ENCODE peak calls at places on chromosomes 5 and 9, in four cellular contexts. P, Z, A and E are unnamed samples.

GRCh38 chr5:95773325-95774059 is 42.4 kb downstream of the RHOBTB3 start:
- DNase-seq in A (no peak), P (no peak), Z (peak; percentile 94), E (no peak)

GRCh38 chr5:6812800-6813731 is 99.8 kb downstream of the TENT4A start:
- DNase-seq in A (no peak), P (no peak), Z (peak; percentile 22), E (no peak)

GRCh38 chr5:86625148-86625547 is 7.4 kb downstream of the COX7C start:
- DNase-seq in Z (no peak), P (no peak), A (no peak), E (no peak)

GRCh38 chr5:61306531-61307195 is 25.4 kb upstream of the ZSWIM6 start:
- DNase-seq in P (no peak), A (no peak), Z (peak; percentile 88), E (no peak)

GRCh38 chr9:97737429-97737828 is 40.3 kb upstream of the XPA start:
- DNase-seq in Z (no peak), P (peak; percentile 23), A (no peak), E (no peak)

GRCh38 chr5:141879941-141880738 is 1.9 kb upstream of the PCDH1 start:
- DNase-seq in A (no peak), P (no peak), Z (no peak), E (no peak)

GRCh38 chr9:127283917-127284316 is 19.3 kb downstream of the GARNL3 start:
- DNase-seq in Z (peak; percentile 16), P (peak; percentile 23), A (no peak), E (no peak)

GRCh38 chr9:32879335-32879734 is 96.0 kb downstream of the TMEM215 start:
- DNase-seq in A (no peak), Z (no peak), P (no peak), E (no peak)

GRCh38 chr5:140366770-140367630 is 7.0 kb downstream of the SLC4A9 start:
- DNase-seq in Z (no peak), A (no peak), P (no peak), E (no peak)
- TF ChIP-seq CTCF in Z (no peak), A (no peak), P (no peak), E (no peak)

GRCh38 chr5:154162475-154163217 is 27.9 kb upstream of the GALNT10 start:
- DNase-seq in Z (no peak), A (no peak), P (no peak), E (no peak)

GRCh38 chr5:154163327-154163997 is 27.1 kb upstream of the GALNT10 start:
- DNase-seq in A (no peak), Z (no peak), P (no peak), E (no peak)

GRCh38 chr5:154158379-154158738 is 32.2 kb upstream of the GALNT10 start:
- DNase-seq in P (no peak), A (no peak), Z (no peak), E (no peak)

GRCh38 chr5:154159343-154159742 is 31.2 kb upstream of the GALNT10 start:
- DNase-seq in A (no peak), Z (peak; percentile 36), P (no peak), E (no peak)

GRCh38 chr5:154157483-154158378 is 32.8 kb upstream of the GALNT10 start:
- DNase-seq in Z (no peak), P (peak; percentile 72), A (no peak), E (no peak)
- TF ChIP-seq CTCF in Z (peak; percentile 14), P (peak; percentile 96), A (peak; percentile 78), E (peak; percentile 44)

GRCh38 chr5:43484049-43484849 is 584 bp upstream of the TMEM267 start:
- DNase-seq in A (peak; percentile 89), P (peak; percentile 82), Z (peak; percentile 69), E (peak; percentile 73)
- TF ChIP-seq CTCF in A (peak; percentile 65), P (peak; percentile 15), Z (peak; percentile 64), E (peak; percentile 77)

GRCh38 chr5:135072357-135073247 is 38.6 kb upstream of the PITX1 start:
- DNase-seq in Z (no peak), P (peak; percentile 56), A (no peak), E (no peak)
- TF ChIP-seq CTCF in Z (no peak), P (no peak), A (no peak), E (no peak)

GRCh38 chr9:89428901-89429890 is 68.7 kb downstream of the SEMA4D start:
- DNase-seq in A (peak; percentile 20), Z (no peak), P (peak; percentile 75), E (no peak)
- TF ChIP-seq CTCF in A (peak; percentile 65), Z (peak; percentile 14), P (peak; percentile 42), E (peak; percentile 43)